ENCODE peak calls at places on chromosomes 5 and 9, in five cellular contexts. I is fibroblast of mammary gland; V is NCI-H345; W is activated T-cell treated with anti-CD3 and anti-CD28 coated beads, Interleukin-2, amount 50 U/mL, for 24 hours; K is GM20000. A is an unnamed sample.

GRCh38 chr5:160787247-160787646 is 64.8 kb downstream of the ATP10B start:
- DNase-seq in I (no peak), V (peak; percentile 33), W (no peak), K (peak; percentile 9), A (peak; percentile 73)

GRCh38 chr9:108761530-108762347 is 94.0 kb downstream of the ACTL7B start:
- DNase-seq in I (peak; percentile 67), V (peak; percentile 62), W (peak; percentile 36), K (peak; percentile 64), A (peak; percentile 76)

GRCh38 chr9:132773093-132773492 is 102.8 kb downstream of the GTF3C4 start:
- DNase-seq in I (no peak), V (no peak), W (no peak), K (no peak), A (no peak)

GRCh38 chr9:94150890-94151660 is 66.8 kb downstream of the PTPDC1 start:
- DNase-seq in I (no peak), V (no peak), W (no peak), K (no peak), A (no peak)

GRCh38 chr5:56479701-56480304 is 246.7 kb upstream of the ANKRD55 start:
- DNase-seq in I (no peak), V (no peak), W (peak; percentile 43), K (peak; percentile 61), A (no peak)

GRCh38 chr5:135238622-135239460 is 160.2 kb downstream of the MACROH2A1 start:
- DNase-seq in I (no peak), V (no peak), W (peak; percentile 13), K (no peak), A (peak; percentile 28)

GRCh38 chr9:90961375-90961774 is 159.8 kb downstream of the SYK start:
- DNase-seq in I (peak; percentile 52), V (peak; percentile 83), W (no peak), K (no peak), A (no peak)

GRCh38 chr9:87708989-87709706 is 16.8 kb upstream of the CTSL start:
- DNase-seq in I (no peak), V (no peak), W (no peak), K (no peak), A (no peak)

GRCh38 chr9:130847306-130848217 is 12.5 kb downstream of the ABL1 start:
- DNase-seq in I (peak; percentile 100), V (no peak), W (no peak), K (no peak), A (no peak)

GRCh38 chr5:31854625-31855526 is 215.9 kb downstream of the PDZD2 start:
- DNase-seq in I (no peak), V (peak; percentile 28), W (peak; percentile 50), K (no peak), A (no peak)

GRCh38 chr5:30874234-30875034 is 319.1 kb upstream of the CDH6 start:
- DNase-seq in I (no peak), V (no peak), W (no peak), K (no peak), A (no peak)

GRCh38 chr9:22240619-22241018 is 206.0 kb upstream of the DMRTA1 start:
- DNase-seq in I (peak; percentile 80), V (no peak), W (no peak), K (peak; percentile 49), A (no peak)

GRCh38 chr5:76065258-76065657 is 17.9 kb upstream of the SV2C start:
- DNase-seq in I (no peak), V (no peak), W (no peak), K (no peak), A (no peak)

GRCh38 chr5:161541-162110 is 29.7 kb upstream of the LRRC14B start:
- DNase-seq in I (no peak), V (no peak), W (no peak), K (no peak), A (peak; percentile 27)

GRCh38 chr5:151868451-151868850 is 56.2 kb downstream of the GLRA1 start:
- DNase-seq in I (no peak), V (no peak), W (no peak), K (no peak), A (no peak)

GRCh38 chr5:2010940-2011339 is 128.2 kb upstream of the IRX4 start:
- DNase-seq in I (no peak), V (no peak), W (no peak), K (no peak), A (no peak)

GRCh38 chr9:2016411-2017208 is 1.5 kb downstream of the SMARCA2 start:
- DNase-seq in I (peak; percentile 76), V (peak; percentile 74), W (peak; percentile 77), K (peak; percentile 80), A (peak; percentile 87)

GRCh38 chr9:121699271-121700164 is 48.1 kb downstream of the DAB2IP start:
- DNase-seq in I (peak; percentile 28), V (peak; percentile 44), W (peak; percentile 62), K (peak; percentile 77), A (peak; percentile 70)

GRCh38 chr5:40483316-40483715 is 196.4 kb upstream of the PTGER4 start:
- DNase-seq in I (peak; percentile 55), V (no peak), W (no peak), K (no peak), A (no peak)

GRCh38 chr9:4297795-4298254 is 2.0 kb downstream of the GLIS3 start:
- DNase-seq in I (peak; percentile 72), V (peak; percentile 38), W (peak; percentile 70), K (peak; percentile 67), A (peak; percentile 75)

GRCh38 chr5:98698359-98698758 is 75.1 kb upstream of the RGMB start:
- DNase-seq in I (peak; percentile 24), V (no peak), W (no peak), K (no peak), A (no peak)

GRCh38 chr5:159216454-159216853 is 7.1 kb upstream of the RNF145 start:
- DNase-seq in I (no peak), V (no peak), W (no peak), K (no peak), A (no peak)

GRCh38 chr5:124544366-124545055 is 201.9 kb downstream of the ZNF608 start:
- DNase-seq in I (peak; percentile 48), V (no peak), W (no peak), K (no peak), A (no peak)

GRCh38 chr5:123929055-123929474 is 417.1 kb downstream of the CSNK1G3 start:
- DNase-seq in I (no peak), V (no peak), W (no peak), K (no peak), A (no peak)

GRCh38 chr5:56480305-56481146 is 247.4 kb upstream of the ANKRD55 start:
- DNase-seq in I (peak; percentile 42), V (no peak), W (peak; percentile 44), K (peak; percentile 57), A (peak; percentile 68)

GRCh38 chr5:179601871-179602625 is 21.4 kb downstream of the HNRNPH1 start:
- DNase-seq in I (no peak), V (no peak), W (no peak), K (no peak), A (peak; percentile 3)

GRCh38 chr9:127263664-127264063 is 910 bp upstream of the GARNL3 start:
- DNase-seq in I (no peak), V (no peak), W (no peak), K (no peak), A (no peak)

GRCh38 chr5:63555874-63556273 is 406.4 kb downstream of the HTR1A start:
- DNase-seq in I (peak; percentile 17), V (no peak), W (no peak), K (no peak), A (no peak)

GRCh38 chr5:113043491-113043931 is 66.9 kb downstream of the DCP2 start:
- DNase-seq in I (peak; percentile 64), V (no peak), W (no peak), K (no peak), A (no peak)

GRCh38 chr5:73155541-73156222 is 17.3 kb upstream of the TMEM174 start:
- DNase-seq in I (no peak), V (no peak), W (no peak), K (no peak), A (no peak)

GRCh38 chr9:4170231-4170630 is 129.6 kb downstream of the GLIS3 start:
- DNase-seq in I (peak; percentile 55), V (no peak), W (no peak), K (no peak), A (no peak)